ENCODE peak calls at places on chromosomes 13 and 19, in five cellular contexts. W is WTC11, G is cardiac muscle cell, J is breast epithelium, R is uterus. N is an unnamed sample.

GRCh38 chr19:13729859-13730258 is 34.5 kb upstream of the MRI1 start:
- DNase-seq in W (no peak), J (no peak), R (no peak), G (no peak), N (no peak)

GRCh38 chr19:20186163-20186562 is 19.1 kb downstream of the ZNF486 start:
- DNase-seq in J (no peak), G (no peak), W (no peak), R (no peak), N (no peak)

GRCh38 chr13:29161653-29162052 is 341.5 kb downstream of the MTUS2 start:
- DNase-seq in R (no peak), G (no peak), J (no peak), W (no peak), N (no peak)

GRCh38 chr13:70023506-70023905 is 84.1 kb upstream of the ATXN8OS start:
- DNase-seq in R (no peak), J (no peak), W (no peak), G (no peak), N (no peak)

GRCh38 chr13:67175836-67176235 is 54.3 kb downstream of the PCDH9 start:
- DNase-seq in W (no peak), G (no peak), R (no peak), J (no peak), N (no peak)

GRCh38 chr13:77514336-77514726 is 21.2 kb upstream of the SCEL start:
- DNase-seq in J (no peak), R (no peak), W (no peak), G (no peak), N (no peak)

GRCh38 chr13:113849546-113849945 is 14.3 kb downstream of the GAS6 start:
- DNase-seq in W (no peak), G (no peak), R (no peak), J (no peak), N (no peak)

GRCh38 chr19:54418030-54418929 is 3.0 kb downstream of the TTYH1 start:
- DNase-seq in W (no peak), J (no peak), G (no peak), R (no peak), N (no peak)

GRCh38 chr19:45729774-45730388 is 815 bp downstream of the FBXO46 start:
- DNase-seq in R (no peak), G (no peak), J (no peak), W (no peak), N (no peak)

GRCh38 chr13:108700421-108701170 is 71.2 kb downstream of the MYO16 start:
- DNase-seq in G (no peak), W (no peak), J (no peak), R (no peak), N (no peak)

GRCh38 chr13:72109863-72110262 is 242.9 kb upstream of the DACH1 start:
- DNase-seq in G (no peak), J (no peak), W (no peak), R (no peak), N (no peak)

GRCh38 chr13:92574499-92574898 is 652.1 kb upstream of the GPC6 start:
- DNase-seq in W (no peak), J (no peak), G (no peak), R (no peak), N (no peak)

GRCh38 chr19:23098988-23099387 is 17.8 kb upstream of the ZNF730 start:
- DNase-seq in R (no peak), W (no peak), J (no peak), G (no peak), N (no peak)

GRCh38 chr19:35085947-35086346 is 29.7 kb upstream of the FXYD3 start:
- DNase-seq in W (no peak), G (no peak), R (no peak), J (no peak), N (no peak)

GRCh38 chr13:62358646-62358932 is 942.9 kb upstream of the PCDH20 start:
- DNase-seq in G (no peak), J (no peak), W (no peak), R (no peak), N (no peak)

GRCh38 chr13:26784704-26785639 is 24.4 kb upstream of the GPR12 start:
- DNase-seq in W (peak; percentile 30), G (no peak), R (no peak), J (no peak), N (peak; percentile 50)

GRCh38 chr19:7928334-7928706 is 2.4 kb upstream of the CTXN1 start:
- DNase-seq in G (no peak), R (no peak), J (no peak), W (no peak), N (no peak)

GRCh38 chr13:57632276-57633140 is 964 bp downstream of the PCDH17 start:
- DNase-seq in G (peak; percentile 53), W (peak; percentile 51), J (peak; percentile 51), R (no peak), N (no peak)

GRCh38 chr19:29421186-29421525 is 104.6 kb upstream of the VSTM2B start:
- DNase-seq in R (no peak), G (no peak), J (no peak), W (no peak), N (no peak)

GRCh38 chr19:45780448-45781281 is 1.6 kb downstream of the DMPK start:
- DNase-seq in W (no peak), R (peak; percentile 52), G (no peak), J (no peak), N (no peak)

GRCh38 chr13:99629641-99630040 is 128.4 kb downstream of the TM9SF2 start:
- DNase-seq in W (no peak), J (no peak), G (no peak), R (no peak), N (no peak)

DNA sequence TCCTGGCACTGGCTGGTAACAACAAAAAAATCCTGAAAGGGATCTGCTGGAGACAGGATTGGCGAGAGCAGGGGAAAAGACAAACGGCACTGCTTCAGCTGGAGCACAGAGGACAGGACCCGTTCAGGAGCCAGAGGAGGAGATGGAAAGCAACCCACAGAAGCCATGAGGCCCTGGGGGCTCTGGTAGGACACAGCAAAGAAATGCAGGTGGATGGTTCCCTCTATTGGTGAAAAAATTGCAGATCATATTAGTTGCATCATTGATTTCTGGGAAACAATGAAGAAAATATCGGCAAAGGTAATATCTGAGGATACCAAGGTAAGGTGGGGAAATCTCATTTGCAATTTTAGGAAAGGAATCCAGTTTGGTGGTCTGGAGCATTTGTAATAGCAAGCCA is 25.7 kb upstream of the TPP2 start:
- DNase-seq in J (no peak), R (no peak), G (peak; percentile 10), W (peak; percentile 18), N (no peak)
- TF ChIP-seq CTCF in J (no peak), R (no peak), G (no peak), W (no peak), N (no peak)

DNA sequence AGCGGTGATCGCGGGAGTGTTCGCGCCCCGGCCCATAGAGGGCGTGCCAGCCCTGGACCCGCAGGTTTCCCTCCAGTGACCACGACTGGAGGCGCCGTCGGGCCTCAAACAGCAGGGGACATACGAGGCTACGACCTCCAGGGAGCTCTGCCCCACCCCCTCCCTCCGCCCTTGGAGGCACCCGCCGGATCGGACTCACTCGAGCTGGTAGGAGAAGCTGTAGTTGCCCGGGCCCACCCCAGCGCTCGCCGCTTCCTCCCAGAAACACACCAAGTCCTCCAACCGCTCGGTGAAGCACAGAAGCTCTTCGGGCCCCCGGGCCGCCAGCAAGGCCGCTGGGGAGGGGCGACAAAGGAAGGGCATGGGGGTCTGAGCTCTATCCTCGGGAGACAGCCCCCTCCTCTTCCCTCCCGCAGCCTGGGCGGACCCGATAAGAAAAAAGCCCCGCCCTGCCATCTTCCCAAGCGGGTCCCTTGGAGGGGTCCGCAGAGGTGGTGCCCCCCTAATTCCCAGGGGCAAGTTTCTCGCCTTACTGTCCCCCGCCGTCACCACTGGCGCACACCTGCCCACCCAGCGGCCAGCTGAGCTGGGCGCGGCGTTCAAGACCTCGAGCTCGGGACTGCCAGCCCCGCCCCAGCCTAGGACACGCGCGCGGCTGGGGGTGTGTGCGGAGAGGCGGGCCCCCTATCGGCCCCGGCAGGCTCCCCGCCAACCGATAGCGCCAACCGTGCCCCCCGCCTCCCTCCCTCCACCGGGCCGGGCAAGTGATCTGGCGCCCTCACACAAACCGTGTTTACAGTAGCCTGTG is 1.0 kb downstream of the EPOR start:
- DNase-seq in J (no peak), W (peak; percentile 87), G (peak; percentile 83), R (no peak), N (peak; percentile 48)
- TF ChIP-seq CTCF in J (peak; percentile 29), W (peak; percentile 83), G (peak; percentile 80), R (peak; percentile 36), N (peak; percentile 69)

GRCh38 chr13:20435616-20436368 is 89.9 kb downstream of the CRYL1 start:
- DNase-seq in J (no peak), R (no peak), G (no peak), W (peak; percentile 45), N (no peak)

GRCh38 chr13:20436505-20436904 is 89.2 kb downstream of the CRYL1 start:
- DNase-seq in G (no peak), J (no peak), W (no peak), R (no peak), N (no peak)

GRCh38 chr13:20439261-20439660 is 86.4 kb downstream of the CRYL1 start:
- DNase-seq in W (no peak), J (no peak), R (no peak), G (no peak), N (no peak)

GRCh38 chr13:20441066-20441465 is 84.6 kb downstream of the CRYL1 start:
- DNase-seq in R (no peak), G (no peak), W (no peak), J (no peak), N (no peak)

DNA sequence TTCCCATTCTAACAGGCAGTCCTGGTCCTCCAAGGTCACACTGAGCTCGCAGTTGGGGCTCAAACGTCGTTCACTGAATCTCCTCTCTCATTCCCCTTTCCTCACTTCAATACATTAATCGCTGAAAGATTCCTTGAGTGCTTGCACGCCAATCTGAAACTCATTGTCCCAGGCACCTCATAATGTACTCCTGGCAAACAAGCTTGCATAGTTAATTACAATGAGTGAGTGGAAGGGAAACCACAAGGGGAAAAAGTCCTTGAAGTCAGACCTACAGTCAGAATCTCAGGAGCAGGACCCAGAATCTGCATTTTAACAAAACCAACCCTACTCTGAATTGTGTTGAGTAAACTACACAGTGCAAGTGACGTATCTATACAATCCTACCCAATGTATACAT is 86.9 kb downstream of the CRYL1 start:
- DNase-seq in G (no peak), W (no peak), R (no peak), J (no peak), N (no peak)
- TF ChIP-seq CTCF in G (no peak), W (no peak), R (no peak), J (no peak), N (no peak)

GRCh38 chr13:91242652-91243051 is 104.8 kb upstream of the MIR17HG start:
- DNase-seq in W (no peak), R (no peak), J (no peak), G (no peak), N (no peak)

GRCh38 chr13:91249370-91249769 is 98.1 kb upstream of the MIR17HG start:
- DNase-seq in W (no peak), R (no peak), J (no peak), G (no peak), N (no peak)

GRCh38 chr13:91245283-91245682 is 102.2 kb upstream of the MIR17HG start:
- DNase-seq in R (no peak), J (no peak), G (no peak), W (no peak), N (no peak)

GRCh38 chr13:91248249-91248648 is 99.2 kb upstream of the MIR17HG start:
- DNase-seq in G (no peak), J (no peak), W (no peak), R (no peak), N (no peak)

DNA sequence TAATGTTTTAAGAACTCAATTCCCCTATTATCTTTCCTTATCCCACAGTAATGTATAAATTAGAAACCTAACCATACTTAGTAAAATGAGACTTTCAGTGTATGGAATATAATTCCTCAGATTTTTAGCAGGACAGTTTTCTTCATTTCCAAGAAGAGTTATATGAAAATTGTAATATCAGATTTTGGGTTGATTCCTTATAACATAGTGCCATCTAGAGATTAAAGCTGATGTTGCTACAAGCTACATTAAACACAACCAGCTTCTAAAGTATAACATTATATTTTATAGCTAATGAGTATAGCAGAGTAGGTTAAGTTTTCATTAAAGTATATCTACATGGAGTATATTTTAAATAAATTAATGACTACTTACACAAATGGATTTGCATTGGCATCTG is 99.7 kb upstream of the MIR17HG start:
- DNase-seq in W (no peak), R (no peak), J (no peak), G (no peak), N (no peak)
- TF ChIP-seq CTCF in W (no peak), R (no peak), J (no peak), G (peak; percentile 10), N (no peak)